ENCODE peak calls at places on chromosomes 7 and 10, in four cellular contexts. One of them, this sample, is unnamed.

GRCh38 chr7:156177396-156178055 is 365.3 kb upstream of the SHH start:
- DNase-seq in neuronal stem cell: no peak
- DNase-seq in mesendoderm: no peak
- DNase-seq in mesenchymal stem cell: no peak
- DNase-seq in this sample: no peak

GRCh38 chr7:98687331-98687863 is 70.3 kb downstream of the NPTX2 start:
- DNase-seq in neuronal stem cell: no peak
- DNase-seq in mesendoderm: no peak
- DNase-seq in mesenchymal stem cell: no peak
- DNase-seq in this sample: no peak

GRCh38 chr10:88428442-88428841 is 154.7 kb downstream of the RNLS start:
- DNase-seq in neuronal stem cell: no peak
- DNase-seq in mesendoderm: peak; percentile 45
- DNase-seq in mesenchymal stem cell: peak; percentile 42
- DNase-seq in this sample: no peak

GRCh38 chr10:121978511-121978910 is 3.5 kb upstream of the NSMCE4A start:
- DNase-seq in neuronal stem cell: no peak
- DNase-seq in mesendoderm: no peak
- DNase-seq in mesenchymal stem cell: no peak
- DNase-seq in this sample: no peak

GRCh38 chr7:22488643-22489462 is 11.1 kb downstream of the STEAP1B start:
- DNase-seq in neuronal stem cell: peak; percentile 78
- DNase-seq in mesendoderm: peak; percentile 83
- DNase-seq in mesenchymal stem cell: peak; percentile 72
- DNase-seq in this sample: peak; percentile 73

GRCh38 chr7:106166651-106167342 is 54.7 kb upstream of the SYPL1 start:
- DNase-seq in neuronal stem cell: peak; percentile 62
- DNase-seq in mesendoderm: peak; percentile 79
- DNase-seq in mesenchymal stem cell: peak; percentile 86
- DNase-seq in this sample: peak; percentile 83

GRCh38 chr10:83222300-83222699 is 917.0 kb upstream of the GHITM start:
- DNase-seq in neuronal stem cell: no peak
- DNase-seq in mesendoderm: no peak
- DNase-seq in mesenchymal stem cell: no peak
- DNase-seq in this sample: no peak

GRCh38 chr7:80735330-80735729 is 96.9 kb downstream of the CD36 start:
- DNase-seq in neuronal stem cell: no peak
- DNase-seq in mesendoderm: no peak
- DNase-seq in mesenchymal stem cell: no peak
- DNase-seq in this sample: no peak

GRCh38 chr7:30206942-30207341 is 72.2 kb downstream of the MTURN start:
- DNase-seq in neuronal stem cell: no peak
- DNase-seq in mesendoderm: no peak
- DNase-seq in mesenchymal stem cell: no peak
- DNase-seq in this sample: no peak

GRCh38 chr7:36404639-36405408 is 15.2 kb downstream of the ANLN start:
- DNase-seq in neuronal stem cell: no peak
- DNase-seq in mesendoderm: no peak
- DNase-seq in mesenchymal stem cell: peak; percentile 31
- DNase-seq in this sample: no peak

GRCh38 chr7:149869867-149870266 is 3.9 kb upstream of the ATP6V0E2 start:
- DNase-seq in neuronal stem cell: no peak
- DNase-seq in mesendoderm: no peak
- DNase-seq in mesenchymal stem cell: no peak
- DNase-seq in this sample: no peak

GRCh38 chr7:98921608-98922372 is 43.5 kb downstream of the TRRAP start:
- DNase-seq in neuronal stem cell: no peak
- DNase-seq in mesendoderm: peak; percentile 21
- DNase-seq in mesenchymal stem cell: no peak
- DNase-seq in this sample: no peak

GRCh38 chr7:32030904-32031692 is 39.1 kb downstream of the PDE1C start:
- DNase-seq in neuronal stem cell: no peak
- DNase-seq in mesendoderm: no peak
- DNase-seq in mesenchymal stem cell: no peak
- DNase-seq in this sample: no peak

GRCh38 chr7:143408686-143409551 is at the start of gene EPHA1:
- DNase-seq in neuronal stem cell: no peak
- DNase-seq in mesendoderm: peak; percentile 96
- DNase-seq in mesenchymal stem cell: no peak
- DNase-seq in this sample: no peak

GRCh38 chr7:141201145-141201885 is 127.5 kb downstream of the TMEM178B start:
- DNase-seq in neuronal stem cell: no peak
- DNase-seq in mesendoderm: peak; percentile 27
- DNase-seq in mesenchymal stem cell: no peak
- DNase-seq in this sample: no peak

GRCh38 chr10:101007915-101008822 is 8.6 kb downstream of the LZTS2 start:
- DNase-seq in neuronal stem cell: no peak
- DNase-seq in mesendoderm: no peak
- DNase-seq in mesenchymal stem cell: no peak
- DNase-seq in this sample: no peak

GRCh38 chr7:147803625-147804024 is 786.9 kb upstream of the C7orf33 start:
- DNase-seq in neuronal stem cell: peak; percentile 23
- DNase-seq in mesendoderm: peak; percentile 81
- DNase-seq in mesenchymal stem cell: no peak
- DNase-seq in this sample: no peak

GRCh38 chr10:113709221-113709838 is 29.6 kb downstream of the CASP7 start:
- DNase-seq in neuronal stem cell: no peak
- DNase-seq in mesendoderm: peak; percentile 53
- DNase-seq in mesenchymal stem cell: peak; percentile 92
- DNase-seq in this sample: peak; percentile 85

GRCh38 chr10:129465796-129466702 is 992 bp upstream of the MGMT start:
- DNase-seq in neuronal stem cell: no peak
- DNase-seq in mesendoderm: no peak
- DNase-seq in mesenchymal stem cell: no peak
- DNase-seq in this sample: no peak

GRCh38 chr7:102175423-102176170 is 111.1 kb upstream of the SH2B2 start:
- DNase-seq in neuronal stem cell: no peak
- DNase-seq in mesendoderm: no peak
- DNase-seq in mesenchymal stem cell: no peak
- DNase-seq in this sample: no peak

GRCh38 chr10:18079665-18080295 is 60.4 kb upstream of the CACNB2 start:
- DNase-seq in neuronal stem cell: no peak
- DNase-seq in mesendoderm: no peak
- DNase-seq in mesenchymal stem cell: peak; percentile 57
- DNase-seq in this sample: peak; percentile 55

GRCh38 chr7:13829914-13830603 is 159.4 kb downstream of the ETV1 start:
- DNase-seq in neuronal stem cell: no peak
- DNase-seq in mesendoderm: no peak
- DNase-seq in mesenchymal stem cell: peak; percentile 79
- DNase-seq in this sample: peak; percentile 91

GRCh38 chr7:94393251-94393758 is 1.4 kb upstream of the COL1A2 start:
- DNase-seq in neuronal stem cell: peak; percentile 33
- DNase-seq in mesendoderm: peak; percentile 69
- DNase-seq in mesenchymal stem cell: peak; percentile 57
- DNase-seq in this sample: peak; percentile 56

GRCh38 chr10:104638861-104639594 is 2.1 kb upstream of the SORCS3 start:
- DNase-seq in neuronal stem cell: peak; percentile 46
- DNase-seq in mesendoderm: peak; percentile 77
- DNase-seq in mesenchymal stem cell: no peak
- DNase-seq in this sample: no peak

GRCh38 chr10:103549349-103549685 is 55.8 kb downstream of the NEURL1 start:
- DNase-seq in neuronal stem cell: no peak
- DNase-seq in mesendoderm: no peak
- DNase-seq in mesenchymal stem cell: no peak
- DNase-seq in this sample: no peak

GRCh38 chr10:95350212-95350829 is 59.5 kb upstream of the PDLIM1 start:
- DNase-seq in neuronal stem cell: no peak
- DNase-seq in mesendoderm: no peak
- DNase-seq in mesenchymal stem cell: peak; percentile 72
- DNase-seq in this sample: peak; percentile 43

DNA sequence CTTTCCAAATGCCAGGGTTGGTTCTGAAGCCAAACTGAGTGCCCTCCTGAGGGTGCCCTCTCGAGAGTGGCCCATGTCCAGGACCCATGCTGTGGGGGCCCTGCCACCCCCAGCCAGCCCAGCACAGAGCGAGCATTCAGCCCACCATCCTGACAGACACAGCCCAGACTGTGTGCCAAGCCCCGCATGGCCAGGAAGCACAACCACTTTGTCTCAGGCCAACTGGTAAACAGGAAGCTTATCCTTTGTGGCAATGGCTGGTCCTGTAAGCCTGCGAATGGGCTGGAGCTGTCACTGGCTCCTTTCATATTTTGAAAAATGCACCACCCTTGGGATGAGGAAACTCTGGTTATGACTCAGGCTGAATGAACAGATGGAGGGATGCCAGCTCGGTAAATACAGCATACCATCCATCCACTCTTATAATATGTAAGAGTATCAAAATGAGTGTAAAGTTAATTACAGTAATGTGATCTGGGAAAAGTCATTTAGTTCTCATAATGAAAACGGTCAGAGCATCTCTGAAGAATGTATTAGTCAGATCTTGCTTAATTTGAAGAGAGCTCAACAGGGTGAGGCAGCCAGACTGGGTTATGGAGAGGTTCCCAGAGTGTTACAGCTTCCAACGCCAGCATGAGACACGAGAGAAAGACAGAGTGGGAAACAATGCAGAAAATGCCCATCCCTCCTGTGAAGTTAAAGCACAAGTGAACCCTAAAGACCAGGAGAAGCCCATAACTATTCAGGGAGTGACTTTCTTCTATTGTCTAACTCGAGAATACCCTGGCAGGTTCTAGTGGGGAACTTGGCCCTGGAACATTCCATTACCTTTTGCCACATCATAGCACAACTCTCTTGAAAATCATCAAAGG is 65.1 kb downstream of the STK17A start:
- DNase-seq in neuronal stem cell: no peak
- DNase-seq in mesendoderm: peak; percentile 67
- DNase-seq in mesenchymal stem cell: peak; percentile 97
- DNase-seq in this sample: peak; percentile 100
- H2BK5ac ChIP-seq in neuronal stem cell: peak overlapping the region; percentile 20
- H2BK5ac ChIP-seq in mesendoderm: peak overlapping the region; percentile 97
- H2BK5ac ChIP-seq in mesenchymal stem cell: peak overlapping the region; percentile 93
- H2BK5ac ChIP-seq in this sample: peak overlapping the region; percentile 100

GRCh38 chr7:158929306-158929705 is 72.9 kb downstream of the DYNC2I1 start:
- DNase-seq in neuronal stem cell: no peak
- DNase-seq in mesendoderm: no peak
- DNase-seq in mesenchymal stem cell: no peak
- DNase-seq in this sample: no peak
- H2BK5ac ChIP-seq in neuronal stem cell: no peak overlapping the region
- H2BK5ac ChIP-seq in mesendoderm: no peak overlapping the region
- H2BK5ac ChIP-seq in mesenchymal stem cell: no peak overlapping the region
- H2BK5ac ChIP-seq in this sample: no peak overlapping the region

GRCh38 chr7:3172768-3173280 is 128.2 kb upstream of the SDK1 start:
- DNase-seq in neuronal stem cell: no peak
- DNase-seq in mesendoderm: no peak
- DNase-seq in mesenchymal stem cell: no peak
- DNase-seq in this sample: no peak
- H2BK5ac ChIP-seq in neuronal stem cell: no peak overlapping the region
- H2BK5ac ChIP-seq in mesendoderm: no peak overlapping the region
- H2BK5ac ChIP-seq in mesenchymal stem cell: no peak overlapping the region
- H2BK5ac ChIP-seq in this sample: no peak overlapping the region

DNA sequence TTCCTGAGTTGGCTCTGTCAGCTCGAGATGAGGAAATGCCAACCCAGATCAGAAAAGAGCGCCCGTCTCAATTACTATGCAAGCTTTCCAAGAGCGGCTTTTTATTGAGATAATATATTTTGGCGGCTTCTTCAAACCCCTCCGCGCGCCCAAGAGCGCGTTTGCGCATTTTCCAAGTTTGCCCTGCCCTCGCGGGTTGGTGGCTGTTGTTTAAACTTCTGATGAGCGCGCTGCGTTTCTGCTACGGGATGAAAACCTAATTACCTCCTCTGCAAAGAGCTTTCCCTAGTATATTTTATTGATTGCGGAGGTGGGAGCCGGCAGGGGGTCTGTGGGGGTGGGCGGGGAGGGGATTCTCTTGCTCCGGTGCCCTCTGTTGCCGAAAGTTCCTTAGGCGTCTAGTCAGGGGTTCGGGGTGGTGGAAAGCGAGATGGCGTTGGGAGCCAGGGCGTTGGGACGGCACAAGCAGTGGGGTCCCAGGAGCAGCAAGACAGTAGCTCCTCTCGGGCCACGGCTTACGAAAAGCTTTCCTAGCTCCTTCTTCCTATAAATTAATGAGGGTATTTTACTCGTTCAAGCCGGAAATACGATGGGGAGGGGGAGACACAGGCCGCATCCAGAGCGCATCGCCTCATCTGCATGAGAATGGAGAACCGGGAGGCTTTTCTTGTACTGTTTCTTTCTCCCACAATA is 8.3 kb downstream of the NXPH1 start:
- DNase-seq in neuronal stem cell: no peak
- DNase-seq in mesendoderm: peak; percentile 8
- DNase-seq in mesenchymal stem cell: no peak
- DNase-seq in this sample: no peak
- H2BK5ac ChIP-seq in neuronal stem cell: no peak overlapping the region
- H2BK5ac ChIP-seq in mesendoderm: no peak overlapping the region
- H2BK5ac ChIP-seq in mesenchymal stem cell: no peak overlapping the region
- H2BK5ac ChIP-seq in this sample: no peak overlapping the region

This sample was measured in IMR-90.